ENCODE peak calls at places on chromosome 16, in five cellular contexts. E is tibial nerve, R is glutamatergic neuron, O is GM23338, K is GM12865. F is an unnamed sample.

GRCh38 chr16:81266680-81267095 is 28.2 kb downstream of the BCO1 start:
- DNase-seq in E (no peak), O (no peak), R (no peak), K (peak), F (no peak)

GRCh38 chr16:648786-649589 is at the start of gene WDR90:
- DNase-seq in E (peak), R (peak), O (peak), K (peak), F (peak)

GRCh38 chr16:86120201-86120981 is 221.4 kb downstream of the IRF8 start:
- DNase-seq in O (no peak), E (no peak), R (no peak), K (no peak), F (no peak)

GRCh38 chr16:30543067-30543466 is 8.4 kb upstream of the ZNF747 start:
- DNase-seq in R (no peak), E (no peak), K (no peak), O (no peak), F (no peak)

GRCh38 chr16:9112166-9112843 is 20.9 kb downstream of the HAPSTR1 start:
- DNase-seq in K (no peak), E (no peak), R (no peak), O (no peak), F (no peak)

GRCh38 chr16:82655315-82655714 is 28.5 kb downstream of the CDH13 start:
- DNase-seq in O (no peak), E (no peak), K (peak), R (no peak), F (no peak)

GRCh38 chr16:57999366-57999970 is 1.0 kb downstream of the ZNF319 start:
- DNase-seq in K (peak), R (peak), E (no peak), O (no peak), F (no peak)

GRCh38 chr16:81975637-81976036 is 35.6 kb downstream of the SDR42E1 start:
- DNase-seq in R (no peak), E (no peak), O (peak), K (no peak), F (no peak)

GRCh38 chr16:66512589-66513404 is 37.1 kb downstream of the TK2 start:
- DNase-seq in E (no peak), R (no peak), K (no peak), O (no peak), F (no peak)

GRCh38 chr16:88435437-88436355 is 17.4 kb upstream of the ZFPM1 start:
- DNase-seq in K (no peak), R (no peak), E (no peak), O (no peak), F (no peak)

GRCh38 chr16:23833960-23834685 is 1.7 kb upstream of the PRKCB start:
- DNase-seq in E (no peak), K (no peak), R (no peak), O (peak), F (no peak)

GRCh38 chr16:86367291-86368072 is 142.8 kb upstream of the FOXF1 start:
- DNase-seq in E (no peak), R (no peak), O (no peak), K (no peak), F (no peak)

GRCh38 chr16:69469807-69470561 is 45.6 kb downstream of the CYB5B start:
- DNase-seq in O (no peak), R (no peak), E (no peak), K (peak), F (no peak)

GRCh38 chr16:54921229-54921824 is 9.3 kb upstream of the IRX5 start:
- DNase-seq in E (no peak), O (no peak), K (no peak), R (no peak), F (no peak)

GRCh38 chr16:67862623-67863583 is 9.9 kb upstream of the EDC4 start:
- DNase-seq in K (no peak), E (peak), R (peak), O (no peak), F (no peak)

GRCh38 chr16:69861276-69862030 is 89.7 kb upstream of the CLEC18A start:
- DNase-seq in K (no peak), E (peak), R (no peak), O (no peak), F (no peak)

GRCh38 chr16:10642964-10643363 is 51.8 kb downstream of the TEKT5 start:
- DNase-seq in O (no peak), R (no peak), K (no peak), E (no peak), F (no peak)

GRCh38 chr16:74936902-74937560 is 47.9 kb downstream of the WDR59 start:
- DNase-seq in K (peak), O (no peak), E (no peak), R (no peak), F (no peak)

GRCh38 chr16:31458073-31458834 is 1.0 kb upstream of the ARMC5 start:
- DNase-seq in O (peak), E (no peak), R (peak), K (peak), F (no peak)

GRCh38 chr16:27826081-27826892 is 237.2 kb downstream of the GSG1L start:
- DNase-seq in K (no peak), R (no peak), E (no peak), O (no peak), F (no peak)

GRCh38 chr16:22923491-22923890 is 109.5 kb downstream of the HS3ST2 start:
- DNase-seq in E (no peak), O (no peak), K (no peak), R (no peak), F (no peak)

GRCh38 chr16:678858-679807 is 1.1 kb upstream of the STUB1 start:
- DNase-seq in K (peak), E (no peak), R (peak), O (peak), F (peak)

GRCh38 chr16:69424053-69424934 is at the start of gene CYB5B:
- DNase-seq in E (peak), R (peak), O (peak), K (peak), F (peak)

GRCh38 chr16:17412221-17412620 is 58.5 kb downstream of the XYLT1 start:
- DNase-seq in K (no peak), O (peak), R (no peak), E (no peak), F (no peak)

GRCh38 chr16:67283039-67283825 is 3.9 kb downstream of the PLEKHG4 start:
- DNase-seq in O (no peak), E (no peak), R (no peak), K (no peak), F (no peak)

GRCh38 chr16:30724641-30725464 is 23.4 kb upstream of the PHKG2 start:
- DNase-seq in R (no peak), O (no peak), K (no peak), E (no peak), F (no peak)

GRCh38 chr16:2962334-2963073 is 1.6 kb upstream of the KREMEN2 start:
- DNase-seq in R (no peak), K (no peak), O (no peak), E (no peak), F (no peak)

GRCh38 chr16:76639685-76640289 is 362.6 kb downstream of the CNTNAP4 start:
- DNase-seq in E (no peak), R (peak), K (peak), O (peak), F (peak)

GRCh38 chr16:30084816-30085159 is 6.9 kb downstream of the TBX6 start:
- DNase-seq in O (no peak), E (peak), K (no peak), R (no peak), F (no peak)

GRCh38 chr16:27080870-27081269 is 14.1 kb downstream of the C16orf82 start:
- DNase-seq in O (peak), K (peak), E (no peak), R (no peak), F (no peak)

GRCh38 chr16:48384982-48385271 is 286 bp downstream of the SIAH1 start:
- DNase-seq in R (no peak), O (peak), K (no peak), E (no peak), F (no peak)

GRCh38 chr16:48382131-48382530 is 3.1 kb downstream of the SIAH1 start:
- DNase-seq in R (no peak), O (no peak), K (no peak), E (no peak), F (no peak)

GRCh38 chr16:48384305-48384981 is 770 bp downstream of the SIAH1 start:
- DNase-seq in R (peak), K (peak), E (peak), O (peak), F (peak)

GRCh38 chr16:48383877-48384304 is 1.3 kb downstream of the SIAH1 start:
- DNase-seq in R (no peak), O (peak), E (peak), K (peak), F (no peak)

GRCh38 chr16:48383204-48383876 is 1.9 kb downstream of the SIAH1 start:
- DNase-seq in K (no peak), O (no peak), E (no peak), R (no peak), F (no peak)
- TF ChIP-seq CTCF in K (no peak), O (no peak), E (no peak), R (no peak), F (no peak)

DNA sequence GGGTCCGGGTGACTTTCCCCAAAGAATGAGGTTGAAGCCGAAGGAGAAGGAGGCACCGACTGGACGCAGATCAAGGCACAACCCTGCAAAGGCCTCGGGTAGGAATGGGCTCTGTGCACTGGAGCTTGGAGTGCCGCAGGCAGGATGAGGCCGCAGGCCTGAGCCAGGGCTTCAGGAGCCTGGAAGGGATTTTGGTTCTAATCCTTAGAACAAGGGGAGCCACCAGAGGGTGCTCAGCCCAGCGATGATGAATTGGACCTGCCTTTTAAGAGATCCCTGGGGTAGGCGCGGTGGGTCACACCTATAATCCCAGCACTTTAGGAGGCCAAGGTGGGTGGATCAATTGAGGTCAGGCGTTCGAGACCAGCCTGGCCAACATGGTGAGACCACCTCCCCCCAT is 8.1 kb downstream of the CIBAR2 start:
- DNase-seq in O (peak), R (no peak), K (no peak), E (no peak), F (no peak)
- TF ChIP-seq CTCF in O (peak), R (no peak), K (no peak), E (no peak), F (no peak)

GRCh38 chr16:4909825-4910224 is 27.1 kb downstream of the PPL start:
- DNase-seq in E (no peak), O (no peak), R (no peak), K (no peak), F (no peak)
- TF ChIP-seq CTCF in E (no peak), O (peak), R (no peak), K (no peak), F (no peak)

DNA sequence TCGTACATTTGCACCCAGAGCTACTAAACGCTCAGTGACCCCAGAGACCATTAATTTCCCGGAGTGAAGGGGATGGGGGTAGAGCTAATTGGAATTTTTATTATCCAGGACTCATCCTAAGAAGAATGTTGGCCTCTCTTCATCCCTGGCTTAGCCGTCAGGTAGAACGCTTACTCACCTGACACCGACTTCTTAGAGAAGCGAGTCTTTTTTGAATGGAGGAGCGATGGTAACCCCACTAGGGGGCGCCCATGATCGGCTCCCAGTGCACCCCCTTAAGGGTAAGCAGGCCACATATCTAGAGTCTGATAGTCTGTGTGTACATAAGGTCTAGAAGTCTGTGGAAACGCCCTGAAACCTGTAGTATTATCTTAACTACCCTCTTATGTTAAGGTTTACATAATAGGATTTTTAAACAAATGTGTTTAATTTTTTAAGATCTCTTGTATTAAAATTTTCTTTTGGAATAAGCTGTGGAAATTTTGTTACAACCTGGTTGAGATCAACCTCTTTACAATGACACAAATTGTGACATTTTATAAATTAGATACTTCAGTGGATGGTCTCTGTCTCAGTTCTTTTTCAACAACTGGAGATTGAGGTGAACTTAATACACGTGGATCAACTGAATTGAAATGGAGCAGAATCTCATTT is 229.8 kb downstream of the CPPED1 start:
- DNase-seq in O (peak), K (peak), R (peak), E (no peak), F (peak)
- TF ChIP-seq CTCF in O (peak), K (peak), R (peak), E (peak), F (peak)